ENCODE peak calls at places on chromosomes 4 and X, in five cellular contexts. B is fibroblast of lung, P is skeletal muscle cell, J is foreskin fibroblast, V is fibroblast of mammary gland. D is an unnamed sample.

GRCh38 chr4:138311771-138312535 is 69.8 kb upstream of the SLC7A11 start:
- DNase-seq in B (peak), P (no peak), J (no peak), V (no peak), D (no peak)

GRCh38 chr4:113434247-113434587 is 327.3 kb downstream of the CAMK2D start:
- DNase-seq in B (peak), P (peak), J (peak), V (peak), D (no peak)

GRCh38 chrX:108162265-108162664 is 70.7 kb downstream of the ATG4A start:
- DNase-seq in B (no peak), P (no peak), J (no peak), V (no peak), D (no peak)

GRCh38 chrX:17039826-17040225 is 93.4 kb downstream of the REPS2 start:
- DNase-seq in B (peak), P (no peak), J (peak), V (peak), D (no peak)

GRCh38 chr4:40480291-40480690 is 145.2 kb downstream of the CHRNA9 start:
- DNase-seq in B (no peak), P (no peak), J (no peak), V (no peak), D (no peak)

GRCh38 chr4:52234539-52235174 is 183.6 kb downstream of the SPATA18 start:
- DNase-seq in B (no peak), P (no peak), J (peak), V (peak), D (no peak)

GRCh38 chr4:159175165-159175988 is 72.5 kb downstream of the RAPGEF2 start:
- DNase-seq in B (peak), P (peak), J (peak), V (peak), D (peak)

GRCh38 chr4:14084598-14084997 is 457.1 kb upstream of the BOD1L1 start:
- DNase-seq in B (no peak), P (no peak), J (no peak), V (no peak), D (no peak)

GRCh38 chr4:47287735-47288134 is 175.8 kb downstream of the COMMD8 start:
- DNase-seq in B (peak), P (peak), J (peak), V (peak), D (peak)

GRCh38 chr4:152041304-152041703 is 280.5 kb upstream of the GATB start:
- DNase-seq in B (no peak), P (no peak), J (no peak), V (no peak), D (no peak)

GRCh38 chrX:131262738-131263679 is 26.1 kb downstream of the IGSF1 start:
- DNase-seq in B (no peak), P (no peak), J (no peak), V (no peak), D (no peak)

GRCh38 chr4:98433608-98434198 is 172.5 kb downstream of the RAP1GDS1 start:
- DNase-seq in B (peak), P (no peak), J (no peak), V (no peak), D (no peak)

GRCh38 chr4:116180056-116180690 is 905.2 kb downstream of the TRAM1L1 start:
- DNase-seq in B (no peak), P (no peak), J (peak), V (peak), D (no peak)

GRCh38 chrX:24479924-24480722 is 15.0 kb downstream of the PDK3 start:
- DNase-seq in B (no peak), P (no peak), J (no peak), V (peak), D (no peak)

GRCh38 chr4:152983774-152984411 is 47.8 kb downstream of the FHDC1 start:
- DNase-seq in B (peak), P (peak), J (peak), V (peak), D (peak)

GRCh38 chr4:165864228-165864627 is 8.8 kb upstream of the TLL1 start:
- DNase-seq in B (no peak), P (no peak), J (peak), V (no peak), D (no peak)

GRCh38 chr4:89275587-89275986 is 32.0 kb downstream of the GPRIN3 start:
- DNase-seq in B (no peak), P (no peak), J (no peak), V (no peak), D (no peak)

GRCh38 chr4:73922766-73923630 is 53.8 kb downstream of the CXCL1 start:
- DNase-seq in B (peak), P (no peak), J (peak), V (peak), D (no peak)

GRCh38 chr4:125187221-125187620 is 127.5 kb upstream of the FAT4 start:
- DNase-seq in B (peak), P (peak), J (peak), V (peak), D (no peak)

GRCh38 chr4:14879643-14880042 is 122.6 kb upstream of the CPEB2 start:
- DNase-seq in B (no peak), P (no peak), J (no peak), V (no peak), D (no peak)

DNA sequence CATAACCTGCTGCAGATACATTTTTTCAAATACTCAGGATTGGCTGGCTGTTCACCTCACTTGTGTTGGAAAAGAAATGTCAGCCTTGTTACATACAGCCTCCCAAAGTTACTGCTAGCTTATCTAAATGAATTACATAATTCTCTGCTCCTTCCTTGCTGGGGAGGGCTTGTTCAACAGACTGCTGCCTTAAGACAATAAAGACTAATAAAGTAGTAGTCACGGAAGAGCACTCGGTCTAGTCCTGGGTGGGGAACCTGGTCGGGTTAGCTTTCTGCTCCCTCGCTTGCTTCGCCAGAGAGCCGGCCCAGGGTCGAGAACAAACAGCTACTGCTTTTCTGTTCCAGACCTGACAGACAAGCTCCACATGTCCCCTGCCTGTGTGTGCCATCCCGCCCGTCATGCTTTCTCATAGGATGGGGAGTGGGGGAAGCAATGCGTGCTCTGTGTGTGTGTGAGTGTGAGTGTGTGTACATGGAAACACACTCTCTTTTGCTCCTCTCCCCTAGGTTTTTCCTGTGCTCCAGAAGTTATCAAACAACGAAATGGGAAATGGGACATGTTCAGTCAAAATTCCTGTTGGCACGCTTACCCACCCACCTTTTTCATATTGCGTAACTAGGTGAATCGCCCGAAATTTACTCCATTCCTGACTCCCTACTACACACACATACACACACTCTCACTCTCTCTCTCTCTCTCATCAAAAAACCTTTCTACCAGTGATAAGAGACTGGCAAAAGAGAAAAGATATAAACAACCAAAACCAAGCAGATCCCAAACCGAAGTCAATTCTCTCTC is 1.4 kb downstream of the NPY1R start:
- DNase-seq in B (no peak), P (no peak), J (no peak), V (no peak), D (no peak)
- H3K4me3 ChIP-seq in B (no peak), P (no peak), J (peak), V (no peak), D (no peak)

DNA sequence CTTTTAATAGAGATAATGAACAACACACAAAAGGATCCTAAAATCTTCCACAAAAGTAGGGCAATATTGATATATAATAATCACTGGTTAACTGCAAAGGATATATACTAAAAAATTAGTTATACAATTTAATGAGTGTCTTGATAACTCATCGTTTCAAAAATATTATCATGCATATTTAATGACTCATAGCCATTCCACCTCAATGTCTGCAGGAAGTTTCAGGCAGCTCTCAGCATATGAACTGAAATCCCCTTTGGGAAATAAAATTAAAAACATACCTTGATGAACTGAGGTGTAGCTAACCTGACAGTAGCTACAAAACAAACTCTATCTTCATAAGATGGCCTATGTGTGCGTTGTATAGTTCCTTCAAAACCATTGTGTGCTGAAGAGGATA is 62.9 kb downstream of the TMEM165 start:
- DNase-seq in B (peak), P (no peak), J (no peak), V (peak), D (no peak)
- H3K4me3 ChIP-seq in B (no peak), P (no peak), J (no peak), V (no peak), D (no peak)

DNA sequence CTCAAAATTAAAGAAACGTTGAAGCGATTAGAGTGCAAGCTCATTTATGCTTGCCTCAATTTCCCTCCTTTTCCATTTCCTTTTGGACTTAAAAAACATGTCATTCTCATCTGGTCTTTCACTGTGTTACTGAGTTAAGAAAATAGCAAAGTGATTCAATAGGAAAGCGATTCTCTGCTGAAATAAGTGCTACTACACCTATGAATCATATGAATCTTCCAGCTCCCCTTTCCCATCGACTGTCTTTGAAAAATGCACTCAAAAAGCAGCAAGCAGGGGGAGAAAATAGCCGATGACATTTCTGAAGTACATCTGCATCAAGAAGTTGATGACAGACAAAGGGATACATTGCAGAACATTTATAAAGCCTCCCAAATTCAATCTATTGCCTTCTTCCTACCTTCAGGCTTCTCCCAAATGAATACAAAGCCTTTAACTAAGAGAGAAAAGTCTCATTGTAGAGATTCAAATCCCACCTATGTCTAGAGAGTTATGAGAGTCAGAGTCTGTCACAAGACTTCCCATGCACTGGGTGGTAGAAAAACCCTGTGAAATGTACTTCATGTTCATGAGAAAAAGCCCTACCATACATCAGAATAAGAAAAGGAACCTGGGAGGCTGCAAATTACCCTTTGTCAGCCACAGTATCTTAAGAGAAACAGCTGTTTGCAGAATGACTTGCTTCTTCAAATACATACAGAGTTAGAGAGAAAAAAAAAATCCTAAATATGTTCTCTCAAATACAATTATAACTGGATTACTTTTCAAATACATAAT is 78.9 kb downstream of the MBNL3 start:
- DNase-seq in B (no peak), P (no peak), J (no peak), V (no peak), D (no peak)
- H3K4me3 ChIP-seq in B (no peak), P (no peak), J (no peak), V (no peak), D (no peak)

GRCh38 chrX:57135287-57135686 is 1.9 kb downstream of the SPIN2A start:
- DNase-seq in B (no peak), P (no peak), J (no peak), V (no peak), D (no peak)

GRCh38 chrX:57134702-57135101 is 2.5 kb downstream of the SPIN2A start:
- DNase-seq in B (no peak), P (no peak), J (peak), V (no peak), D (no peak)

GRCh38 chrX:57138674-57139073 is 1.5 kb upstream of the SPIN2A start:
- DNase-seq in B (no peak), P (no peak), J (no peak), V (no peak), D (no peak)

GRCh38 chrX:57132046-57132445 is 5.2 kb downstream of the SPIN2A start:
- DNase-seq in B (no peak), P (no peak), J (no peak), V (no peak), D (no peak)

GRCh38 chrX:57137481-57137880 is 284 bp upstream of the SPIN2A start:
- DNase-seq in B (peak), P (no peak), J (peak), V (peak), D (no peak)
- H3K4me3 ChIP-seq in B (peak), P (peak), J (peak), V (no peak), D (no peak)

DNA sequence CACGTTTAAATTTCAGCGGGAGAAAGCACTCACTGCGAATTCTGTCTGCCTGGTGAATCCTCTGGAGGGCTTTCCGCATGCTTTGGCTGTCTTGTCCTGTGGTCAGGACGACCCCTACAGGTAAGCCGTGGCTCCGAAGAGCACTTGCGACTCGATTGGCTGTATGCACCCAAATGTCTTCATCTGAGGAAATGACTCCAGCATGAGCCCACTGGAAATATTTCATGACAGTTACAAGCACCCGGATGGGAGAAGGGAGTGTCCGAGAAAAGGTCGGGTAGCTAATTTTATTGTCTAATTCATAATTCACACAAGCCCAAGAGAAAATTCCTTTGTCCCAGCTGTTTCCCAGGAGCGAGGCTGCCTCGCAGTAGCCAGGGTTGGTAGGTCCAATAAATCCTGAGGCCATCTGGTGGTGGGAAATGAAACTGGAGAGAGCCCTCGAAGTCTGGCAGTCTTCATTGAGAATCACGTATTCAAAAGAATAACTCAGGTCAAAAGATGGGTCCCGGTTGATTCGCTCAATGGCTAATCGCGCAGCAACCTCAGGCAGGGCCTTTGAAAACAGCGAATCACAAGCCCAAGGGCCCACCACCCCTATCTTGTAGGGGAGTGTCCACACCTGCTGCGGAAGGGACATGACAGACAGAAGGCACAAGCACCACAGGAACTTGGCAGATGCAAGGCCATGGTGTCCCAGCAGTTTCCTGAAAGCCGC is 6.6 kb downstream of the GUCY2F start:
- DNase-seq in B (peak), P (no peak), J (peak), V (peak), D (peak)
- H3K4me3 ChIP-seq in B (no peak), P (peak), J (no peak), V (no peak), D (no peak)

GRCh38 chrX:54921427-54922021 is 900 bp downstream of the TRO start:
- DNase-seq in B (peak), P (peak), J (peak), V (peak), D (peak)
- H3K4me3 ChIP-seq in B (peak), P (peak), J (peak), V (peak), D (peak)

DNA sequence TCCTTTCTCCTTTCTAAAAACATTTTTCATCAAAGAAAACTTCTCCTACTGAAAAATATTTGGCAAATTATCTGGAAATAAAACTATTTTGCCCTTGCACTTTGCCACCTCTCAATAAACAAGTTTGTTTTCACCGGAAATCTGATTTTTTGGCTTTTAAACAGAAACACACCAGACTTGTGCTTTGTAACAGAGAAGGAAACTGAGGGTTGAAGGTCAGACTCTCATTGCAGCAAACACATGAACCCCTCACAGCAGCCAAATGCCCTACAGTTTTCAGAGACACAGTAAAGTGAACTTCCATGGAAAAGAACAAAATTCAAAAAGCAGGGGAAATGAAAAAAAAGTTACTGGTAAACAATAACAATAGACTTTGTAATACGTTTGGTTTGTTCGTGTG is 95.6 kb upstream of the WDR17 start:
- DNase-seq in B (no peak), P (no peak), J (no peak), V (no peak), D (no peak)
- H3K4me3 ChIP-seq in B (no peak), P (no peak), J (no peak), V (no peak), D (no peak)

GRCh38 chr4:48910511-48910910 is 3.9 kb upstream of the OCIAD2 start:
- DNase-seq in B (no peak), P (no peak), J (peak), V (no peak), D (no peak)

GRCh38 chr4:48907706-48908477 is 1.3 kb upstream of the OCIAD2 start:
- DNase-seq in B (no peak), P (no peak), J (no peak), V (no peak), D (peak)

GRCh38 chr4:48908687-48909086 is 2.1 kb upstream of the OCIAD2 start:
- DNase-seq in B (no peak), P (no peak), J (no peak), V (no peak), D (no peak)

GRCh38 chr4:48912349-48912748 is 5.8 kb upstream of the OCIAD2 start:
- DNase-seq in B (no peak), P (no peak), J (peak), V (no peak), D (no peak)

GRCh38 chr4:48909697-48910096 is 3.1 kb upstream of the OCIAD2 start:
- DNase-seq in B (peak), P (peak), J (peak), V (peak), D (peak)
- H3K4me3 ChIP-seq in B (no peak), P (no peak), J (no peak), V (no peak), D (no peak)

GRCh38 chrX:79147477-79147876 is 3.0 kb downstream of the GPR174 start:
- DNase-seq in B (no peak), P (no peak), J (no peak), V (no peak), D (no peak)
- H3K4me3 ChIP-seq in B (no peak), P (no peak), J (no peak), V (no peak), D (no peak)